ENCODE peak calls at places on chromosome 22, in six cellular contexts. M is mesenchymal stem cell; O is neural progenitor cell; B is cardiac muscle cell; C is effector memory CD4-positive, alpha-beta T cell; J is iPS DF 6.9. W is an unnamed sample. For H3K9me3, the result is how much of the 10 kb centered on the place peaks cover.

GRCh38 chr22:39311592-39312400 is 7.6 kb downstream of the RPL3 start:
- DNase-seq in M (no peak), O (no peak), B (no peak), C (no peak), J (no peak), W (no peak)

GRCh38 chr22:25929479-25929878 is 187.5 kb downstream of the MYO18B start:
- DNase-seq in M (no peak), O (peak), B (no peak), C (no peak), J (no peak), W (no peak)

GRCh38 chr22:43443072-43443471 is 31.3 kb downstream of the MPPED1 start:
- DNase-seq in M (no peak), O (no peak), B (no peak), C (no peak), J (no peak), W (no peak)

GRCh38 chr22:31556627-31557203 is 60.4 kb downstream of the SFI1 start:
- DNase-seq in M (peak), O (peak), B (peak), C (no peak), J (no peak), W (no peak)

GRCh38 chr22:20267441-20268288 is 453 bp downstream of the RTN4R start:
- DNase-seq in M (no peak), O (peak), B (peak), C (no peak), J (no peak), W (no peak)

GRCh38 chr22:19721486-19722172 is 1.7 kb upstream of the GP1BB start:
- DNase-seq in M (no peak), O (peak), B (no peak), C (no peak), J (no peak), W (no peak)

GRCh38 chr22:43830931-43831560 is 18.9 kb upstream of the EFCAB6 start:
- DNase-seq in M (no peak), O (no peak), B (no peak), C (no peak), J (no peak), W (no peak)

GRCh38 chr22:24105018-24105360 is 76.3 kb upstream of the SUSD2 start:
- DNase-seq in M (no peak), O (no peak), B (no peak), C (no peak), J (no peak), W (no peak)

GRCh38 chr22:48431014-48431413 is 1396.7 kb downstream of the BRD1 start:
- DNase-seq in M (no peak), O (no peak), B (no peak), C (no peak), J (no peak), W (no peak)

GRCh38 chr22:48433647-48434046 is 1394.0 kb downstream of the BRD1 start:
- DNase-seq in M (no peak), O (no peak), B (no peak), C (no peak), J (no peak), W (no peak)

GRCh38 chr22:48432721-48433518 is 1394.8 kb downstream of the BRD1 start:
- DNase-seq in M (no peak), O (no peak), B (no peak), C (no peak), J (no peak), W (no peak)

GRCh38 chr22:48429621-48430020 is 1398.1 kb downstream of the BRD1 start:
- DNase-seq in M (no peak), O (no peak), B (no peak), C (no peak), J (no peak), W (no peak)

GRCh38 chr22:48431536-48432315 is 1395.9 kb downstream of the BRD1 start:
- DNase-seq in M (no peak), O (no peak), B (no peak), C (no peak), J (no peak), W (no peak)
- H3K9me3 ChIP-seq in M (under half), O (under half), B (under half), C (under half), J (under half), W (under half)

GRCh38 chr22:47927811-47928210 is 1165.4 kb downstream of the TBC1D22A start:
- DNase-seq in M (no peak), O (no peak), B (no peak), C (no peak), J (no peak), W (no peak)
- H3K9me3 ChIP-seq in M (under half), O (under half), B (under half), C (under half), J (under half), W (under half)

GRCh38 chr22:47276219-47276843 is 513.9 kb downstream of the TBC1D22A start:
- DNase-seq in M (no peak), O (no peak), B (no peak), C (no peak), J (no peak), W (no peak)

GRCh38 chr22:47277511-47277910 is 515.1 kb downstream of the TBC1D22A start:
- DNase-seq in M (no peak), O (no peak), B (no peak), C (no peak), J (no peak), W (no peak)

GRCh38 chr22:47275479-47276218 is 513.2 kb downstream of the TBC1D22A start:
- DNase-seq in M (no peak), O (no peak), B (no peak), C (no peak), J (no peak), W (no peak)

GRCh38 chr22:47277001-47277400 is 514.6 kb downstream of the TBC1D22A start:
- DNase-seq in M (no peak), O (no peak), B (no peak), C (no peak), J (no peak), W (no peak)

DNA sequence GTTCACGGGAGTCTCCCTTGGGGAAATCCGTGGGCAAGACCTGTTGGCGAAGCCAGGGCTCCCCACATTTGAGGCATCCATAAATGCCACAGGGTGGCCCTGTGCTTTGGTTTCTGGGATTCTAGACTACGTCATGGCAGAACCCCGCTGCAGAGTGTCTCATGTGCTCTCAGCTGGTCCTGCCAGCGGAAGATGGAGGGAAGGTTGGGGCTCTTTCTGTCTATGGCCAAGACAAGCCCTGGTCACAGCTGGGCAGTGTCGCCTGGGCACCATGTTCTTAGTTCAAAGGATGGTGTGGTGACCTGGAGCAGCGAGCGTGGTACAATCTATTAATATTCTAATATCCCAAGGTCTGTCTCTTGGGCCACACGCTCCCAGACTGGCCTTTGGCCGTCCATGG is 511.7 kb downstream of the TBC1D22A start:
- DNase-seq in M (no peak), O (no peak), B (no peak), C (no peak), J (no peak), W (no peak)
- H3K9me3 ChIP-seq in M (under half), O (under half), B (under half), C (under half), J (under half), W (under half)

GRCh38 chr22:36292823-36293530 is 40.0 kb downstream of the APOL1 start:
- DNase-seq in M (no peak), O (no peak), B (no peak), C (no peak), J (no peak), W (no peak)
- H3K9me3 ChIP-seq in M (under half), O (under half), B (under half), C (under half), J (under half), W (under half)

GRCh38 chr22:47449508-47450270 is 687.2 kb downstream of the TBC1D22A start:
- DNase-seq in M (no peak), O (no peak), B (no peak), C (no peak), J (no peak), W (no peak)

GRCh38 chr22:47450876-47451475 is 688.5 kb downstream of the TBC1D22A start:
- DNase-seq in M (no peak), O (no peak), B (no peak), C (no peak), J (no peak), W (no peak)

GRCh38 chr22:47453049-47453448 is 690.6 kb downstream of the TBC1D22A start:
- DNase-seq in M (no peak), O (no peak), B (no peak), C (no peak), J (no peak), W (no peak)

GRCh38 chr22:47448231-47449035 is 686.0 kb downstream of the TBC1D22A start:
- DNase-seq in M (no peak), O (no peak), B (no peak), C (no peak), J (no peak), W (no peak)

GRCh38 chr22:47452184-47452583 is 689.7 kb downstream of the TBC1D22A start:
- DNase-seq in M (no peak), O (no peak), B (no peak), C (no peak), J (no peak), W (no peak)
- H3K9me3 ChIP-seq in M (under half), O (under half), B (under half), C (under half), J (under half), W (under half)

DNA sequence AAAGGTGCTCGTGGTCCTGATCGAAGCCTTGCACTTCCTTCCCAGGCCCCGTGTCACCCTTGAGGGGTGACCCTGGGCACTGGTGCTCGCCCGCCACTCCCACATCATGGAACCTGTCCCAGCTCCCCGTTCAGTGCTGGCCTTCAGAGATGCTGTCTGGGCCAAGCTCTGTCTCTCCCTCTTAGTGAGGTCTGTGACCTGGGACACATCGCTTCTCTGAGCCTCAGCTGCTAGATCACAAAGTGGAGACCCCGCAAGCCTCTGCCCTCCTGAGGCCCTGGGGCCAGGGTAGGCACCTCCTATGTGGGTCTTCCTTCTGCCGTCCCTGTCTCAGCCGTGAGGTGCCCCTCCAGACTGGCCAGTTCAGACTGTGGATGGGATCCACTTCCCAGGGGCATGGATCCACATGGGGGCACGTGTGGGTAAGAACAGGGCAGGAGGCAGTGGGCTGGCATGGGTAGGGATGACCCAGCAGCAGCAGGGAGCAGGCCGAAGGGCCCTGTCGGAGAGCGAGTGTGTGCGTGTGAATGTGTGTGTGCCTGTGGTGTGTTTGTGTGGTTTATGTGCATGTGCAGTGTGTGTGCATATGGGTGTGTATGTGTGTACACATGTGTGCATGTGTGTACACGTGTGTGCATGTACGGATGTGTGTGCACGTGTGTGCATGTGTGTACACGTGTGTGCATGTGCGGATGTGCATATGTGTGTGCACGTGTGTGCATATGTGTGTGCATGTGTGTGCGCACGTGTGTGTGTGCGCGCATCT is 1073.7 kb downstream of the BRD1 start:
- DNase-seq in M (no peak), O (no peak), B (no peak), C (no peak), J (no peak), W (no peak)
- H3K9me3 ChIP-seq in M (under half), O (under half), B (under half), C (under half), J (under half), W (under half)

GRCh38 chr22:46274381-46274780 is 6.6 kb downstream of the TTC38 start:
- DNase-seq in M (no peak), O (no peak), B (no peak), C (no peak), J (no peak), W (no peak)
- H3K9me3 ChIP-seq in M (under half), O (under half), B (under half), C (under half), J (under half), W (under half)

GRCh38 chr22:47782461-47783075 is 1020.1 kb downstream of the TBC1D22A start:
- DNase-seq in M (no peak), O (no peak), B (no peak), C (no peak), J (no peak), W (no peak)
- H3K9me3 ChIP-seq in M (under half), O (under half), B (under half), C (under half), J (under half), W (under half)

GRCh38 chr22:28570697-28571373 is 108.8 kb downstream of the TTC28 start:
- DNase-seq in M (no peak), O (no peak), B (no peak), C (no peak), J (no peak), W (no peak)
- H3K9me3 ChIP-seq in M (under half), O (under half), B (under half), C (under half), J (under half), W (under half)

GRCh38 chr22:49152930-49153770 is 674.5 kb downstream of the BRD1 start:
- DNase-seq in M (no peak), O (no peak), B (no peak), C (no peak), J (no peak), W (no peak)
- H3K9me3 ChIP-seq in M (under half), O (under half), B (under half), C (under half), J (under half), W (under half)

W was measured in T-helper 17 cell.